ENCODE peak calls at places on chromosomes 4 and X, in seven cellular contexts. B is IMR-90, F is A549, Y is K562, I is H1, Z is SK-N-SH, T is HepG2. R is an unnamed sample.

GRCh38 chr4:122167369-122167768 is 15.2 kb downstream of the BLTP1 start:
- DNase-seq in B (no peak), F (no peak), Y (no peak), I (no peak), Z (no peak), T (no peak), R (no peak)

GRCh38 chrX:30610050-30610449 is 32.5 kb upstream of the TASL start:
- DNase-seq in B (no peak), F (no peak), Y (no peak), I (no peak), Z (no peak), T (no peak), R (no peak)

GRCh38 chr4:132299866-132300265 is 849.2 kb upstream of the PCDH10 start:
- DNase-seq in B (no peak), F (no peak), Y (no peak), I (no peak), Z (no peak), T (no peak), R (no peak)

GRCh38 chr4:169144061-169144600 is 126.6 kb downstream of the SH3RF1 start:
- DNase-seq in B (no peak), F (no peak), Y (no peak), I (no peak), Z (no peak), T (no peak), R (no peak)

GRCh38 chr4:42710329-42710728 is 53.4 kb upstream of the ATP8A1 start:
- DNase-seq in B (no peak), F (no peak), Y (no peak), I (no peak), Z (no peak), T (no peak), R (no peak)

GRCh38 chr4:52407545-52407944 is 251.6 kb downstream of the USP46 start:
- DNase-seq in B (no peak), F (no peak), Y (no peak), I (peak; percentile 15), Z (no peak), T (peak; percentile 20), R (no peak)

GRCh38 chrX:38975368-38975767 is 174.1 kb downstream of the MID1IP1 start:
- DNase-seq in B (no peak), F (no peak), Y (no peak), I (no peak), Z (no peak), T (no peak), R (no peak)

GRCh38 chrX:49862093-49862492 is 17.2 kb upstream of the USP27X start:
- DNase-seq in B (no peak), F (no peak), Y (peak; percentile 19), I (no peak), Z (no peak), T (peak; percentile 59), R (no peak)

GRCh38 chr4:87109121-87109520 is 111.3 kb downstream of the KLHL8 start:
- DNase-seq in B (no peak), F (no peak), Y (no peak), I (no peak), Z (peak; percentile 62), T (no peak), R (no peak)

GRCh38 chr4:4781936-4782754 is 77.3 kb upstream of the MSX1 start:
- DNase-seq in B (peak; percentile 72), F (no peak), Y (no peak), I (no peak), Z (peak; percentile 41), T (no peak), R (no peak)

DNA sequence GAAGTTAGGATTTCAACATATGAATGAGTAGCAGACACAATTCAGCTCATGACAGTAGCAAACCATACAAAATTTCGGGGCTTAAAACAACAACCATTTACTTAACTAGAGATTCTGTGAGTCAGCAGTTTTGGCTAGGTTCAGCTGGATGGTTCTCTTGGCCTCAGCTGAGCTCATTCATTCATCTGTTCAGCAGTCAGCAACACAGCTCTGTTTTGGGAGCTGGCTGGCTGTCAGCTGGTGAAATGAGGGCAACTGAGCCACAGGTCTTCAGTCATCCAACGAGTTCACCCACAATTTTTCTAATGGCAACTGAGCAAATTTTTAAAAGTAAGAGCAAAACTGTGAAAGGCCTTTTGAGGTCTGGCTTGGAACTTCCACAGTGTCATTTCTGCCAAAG is 2005.1 kb upstream of the AGA start:
- DNase-seq in B (peak; percentile 12), F (no peak), Y (no peak), I (no peak), Z (no peak), T (no peak), R (no peak)
- TF ChIP-seq RFX5 in B (no peak), F (no peak), Y (no peak), I (no peak), Z (no peak), T (no peak), R (no peak)

GRCh38 chrX:86047174-86047991 is at the start of gene CHM:
- DNase-seq in B (peak; percentile 84), F (peak; percentile 84), Y (peak; percentile 67), I (no peak), Z (peak; percentile 77), T (peak; percentile 80), R (peak; percentile 63)
- TF ChIP-seq RFX5 in B (no peak), F (no peak), Y (no peak), I (no peak), Z (no peak), T (no peak), R (no peak)

GRCh38 chr4:183637461-183637860 is 21.5 kb downstream of the RWDD4 start:
- DNase-seq in B (peak; percentile 53), F (no peak), Y (no peak), I (no peak), Z (no peak), T (no peak), R (no peak)

GRCh38 chr4:183636488-183636887 is 22.5 kb downstream of the RWDD4 start:
- DNase-seq in B (no peak), F (peak; percentile 75), Y (no peak), I (no peak), Z (no peak), T (no peak), R (no peak)

GRCh38 chr4:183638436-183638835 is 20.5 kb downstream of the RWDD4 start:
- DNase-seq in B (peak; percentile 59), F (no peak), Y (no peak), I (no peak), Z (no peak), T (no peak), R (no peak)

GRCh38 chr4:183635737-183636136 is 23.2 kb downstream of the RWDD4 start:
- DNase-seq in B (no peak), F (no peak), Y (no peak), I (no peak), Z (no peak), T (no peak), R (no peak)

DNA sequence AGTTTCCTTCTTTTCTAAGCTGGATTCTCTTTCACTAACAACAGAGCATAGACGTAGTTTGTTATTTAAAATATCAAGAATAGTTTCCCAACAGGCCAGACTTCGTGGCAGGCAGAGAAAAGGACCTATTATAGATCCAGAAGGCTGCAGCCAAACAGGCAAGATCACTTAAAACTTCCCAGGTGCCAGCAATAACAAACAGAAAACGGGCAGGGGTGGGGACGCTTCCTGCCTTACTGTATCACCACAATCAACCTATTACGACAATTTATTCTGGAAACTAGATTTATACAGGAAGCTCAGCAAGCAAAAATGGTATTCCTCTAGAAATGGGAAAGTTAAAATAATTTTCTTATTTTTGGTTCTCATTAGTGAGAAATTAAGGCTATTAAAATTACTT is 22.1 kb downstream of the RWDD4 start:
- DNase-seq in B (peak; percentile 53), F (peak; percentile 24), Y (no peak), I (no peak), Z (no peak), T (no peak), R (no peak)
- TF ChIP-seq RFX5 in B (no peak), F (no peak), Y (no peak), I (no peak), Z (no peak), T (no peak), R (no peak)

DNA sequence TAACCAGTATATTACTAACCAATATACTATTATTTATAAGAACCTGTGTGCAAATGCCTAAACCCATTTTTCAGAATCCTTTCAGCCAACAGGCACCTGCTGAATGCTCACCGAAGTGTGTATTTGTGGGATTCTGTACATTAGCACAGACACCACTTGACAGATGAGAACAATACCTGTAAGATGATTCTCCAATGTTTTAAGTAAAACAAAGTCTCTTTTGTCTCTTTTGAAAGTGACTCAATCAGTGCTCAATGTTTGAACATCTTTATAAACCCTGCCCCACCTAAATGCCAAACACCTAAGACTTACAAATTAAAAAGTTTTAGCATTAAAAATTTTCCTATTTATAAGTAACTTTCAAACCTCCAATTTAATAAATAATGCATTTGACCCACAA is 763 bp downstream of the ASB9 start:
- DNase-seq in B (no peak), F (peak; percentile 46), Y (no peak), I (no peak), Z (no peak), T (peak; percentile 12), R (no peak)
- TF ChIP-seq RFX5 in B (no peak), F (no peak), Y (no peak), I (no peak), Z (no peak), T (no peak), R (no peak)

DNA sequence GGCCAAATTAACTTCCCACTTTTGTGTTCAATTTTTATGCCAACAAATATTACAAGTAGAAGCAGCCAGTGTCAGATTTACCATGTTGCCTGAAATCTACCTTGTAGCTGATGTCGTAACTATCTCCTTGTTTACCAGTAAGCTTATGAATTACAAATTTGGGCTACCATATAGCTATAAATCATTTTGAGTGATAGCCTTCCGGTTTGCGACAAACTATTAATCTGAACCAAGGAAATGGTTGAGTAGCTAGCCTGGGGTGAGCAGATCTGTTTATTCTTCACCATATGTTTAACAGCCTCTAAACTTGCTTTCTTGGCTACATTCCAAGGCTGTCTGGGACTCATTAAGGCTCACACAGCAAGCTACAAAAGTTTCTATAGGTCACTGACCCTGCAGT is 218.6 kb upstream of the SPOCK3 start:
- DNase-seq in B (no peak), F (no peak), Y (no peak), I (no peak), Z (peak; percentile 22), T (no peak), R (no peak)
- TF ChIP-seq RFX5 in B (no peak), F (no peak), Y (no peak), I (no peak), Z (no peak), T (no peak), R (no peak)

GRCh38 chr4:144360394-144360793 is 219.9 kb upstream of the GYPA start:
- DNase-seq in B (no peak), F (no peak), Y (no peak), I (no peak), Z (no peak), T (no peak), R (no peak)

GRCh38 chr4:144355809-144356757 is 215.6 kb upstream of the GYPA start:
- DNase-seq in B (peak; percentile 78), F (peak; percentile 73), Y (no peak), I (no peak), Z (no peak), T (peak; percentile 3), R (peak; percentile 51)

GRCh38 chr4:144357970-144358369 is 217.5 kb upstream of the GYPA start:
- DNase-seq in B (no peak), F (no peak), Y (no peak), I (no peak), Z (no peak), T (no peak), R (no peak)

GRCh38 chr4:144353240-144353639 is 212.7 kb upstream of the GYPA start:
- DNase-seq in B (no peak), F (no peak), Y (no peak), I (no peak), Z (no peak), T (no peak), R (no peak)

GRCh38 chr4:144356941-144357381 is 216.4 kb upstream of the GYPA start:
- DNase-seq in B (no peak), F (no peak), Y (no peak), I (no peak), Z (no peak), T (no peak), R (no peak)
- TF ChIP-seq RFX5 in B (no peak), F (no peak), Y (no peak), I (no peak), Z (no peak), T (no peak), R (no peak)